ENCODE peak calls at places on chromosomes 2 and 18, in six cellular contexts. R, M, G, I, D and X are unnamed samples.

GRCh38 chr2:11785611-11785940 is 39.1 kb downstream of the LPIN1 start:
- DNase-seq in M (no peak), D (no peak), I (no peak), G (no peak), R (no peak), X (no peak)

GRCh38 chr2:240997856-240998705 is at the start of gene SNED1:
- DNase-seq in R (peak), G (peak), I (peak), D (peak), M (peak), X (peak)

GRCh38 chr2:186827426-186827825 is 21.5 kb downstream of the ZSWIM2 start:
- DNase-seq in R (no peak), G (no peak), M (no peak), D (no peak), I (no peak), X (no peak)

GRCh38 chr18:3599235-3599634 is 149.3 kb downstream of the TGIF1 start:
- DNase-seq in R (no peak), I (no peak), D (no peak), M (no peak), G (no peak), X (no peak)

GRCh38 chr2:239389414-239390329 is 11.1 kb downstream of the HDAC4 start:
- DNase-seq in M (no peak), R (no peak), G (no peak), I (no peak), D (no peak), X (no peak)

GRCh38 chr2:142914507-142915313 is 37.2 kb downstream of the KYNU start:
- DNase-seq in I (no peak), R (no peak), M (no peak), G (no peak), D (no peak), X (peak)

GRCh38 chr18:30903566-30903965 is 139.0 kb downstream of the DSC3 start:
- DNase-seq in M (no peak), I (no peak), R (no peak), G (no peak), D (no peak), X (no peak)

GRCh38 chr2:123080331-123080730 is 944.8 kb upstream of the CNTNAP5 start:
- DNase-seq in D (no peak), I (no peak), M (no peak), R (no peak), G (no peak), X (no peak)

GRCh38 chr2:54038835-54039234 is 68.0 kb upstream of the PSME4 start:
- DNase-seq in I (no peak), M (peak), G (no peak), D (no peak), R (no peak), X (no peak)

GRCh38 chr2:3770724-3771415 is 67.5 kb downstream of the DCDC2C start:
- DNase-seq in D (no peak), I (no peak), M (no peak), G (no peak), R (no peak), X (no peak)

GRCh38 chr2:19337202-19337601 is 21.2 kb downstream of the OSR1 start:
- DNase-seq in I (no peak), D (no peak), R (no peak), G (no peak), M (no peak), X (no peak)